ENCODE peak calls at places on chromosomes 5 and 9, in eight cellular contexts. Y, Q, B, G, C, N, R and W are unnamed samples.

GRCh38 chr5:65809817-65810531 is 88.0 kb downstream of the NLN start:
- DNase-seq in Y (no peak), Q (no peak), N (peak), B (no peak), C (peak), R (no peak), G (peak), W (peak)

GRCh38 chr5:28269978-28270377 is 1231.6 kb upstream of the CDH9 start:
- DNase-seq in Q (no peak), R (no peak), Y (no peak), N (no peak), C (no peak), B (no peak), G (no peak), W (no peak)

GRCh38 chr9:75471549-75472114 is 383.3 kb downstream of the OSTF1 start:
- DNase-seq in G (no peak), R (no peak), N (no peak), Q (no peak), C (no peak), B (no peak), Y (no peak), W (no peak)

GRCh38 chr5:175654807-175655206 is 3.1 kb upstream of the HRH2 start:
- DNase-seq in Y (no peak), G (no peak), B (no peak), Q (no peak), N (no peak), C (no peak), R (no peak), W (no peak)

GRCh38 chr9:16705121-16705604 is 165.3 kb downstream of the BNC2 start:
- DNase-seq in N (peak), R (peak), C (peak), Y (peak), G (peak), Q (no peak), B (peak), W (peak)

GRCh38 chr9:23686257-23686656 is 139.8 kb downstream of the ELAVL2 start:
- DNase-seq in N (no peak), B (no peak), G (no peak), R (no peak), Y (no peak), Q (no peak), C (no peak), W (no peak)

GRCh38 chr5:27814211-27814610 is 775.8 kb upstream of the CDH9 start:
- DNase-seq in Y (no peak), B (no peak), Q (no peak), C (no peak), G (no peak), R (no peak), N (no peak), W (no peak)

GRCh38 chr9:126481862-126482261 is 131.9 kb upstream of the LMX1B start:
- DNase-seq in C (no peak), N (no peak), B (no peak), Y (no peak), G (no peak), Q (no peak), R (no peak), W (no peak)

GRCh38 chr5:158560170-158560569 is 539.5 kb downstream of the EBF1 start:
- DNase-seq in N (no peak), G (no peak), C (no peak), R (no peak), Q (peak), Y (no peak), B (peak), W (peak)

GRCh38 chr5:10761842-10762165 is 770 bp upstream of the DAP start:
- DNase-seq in N (no peak), B (no peak), Q (no peak), C (no peak), Y (no peak), G (no peak), R (no peak), W (no peak)

GRCh38 chr5:10760033-10760975 is 730 bp downstream of the DAP start:
- DNase-seq in Q (peak), B (no peak), G (no peak), R (peak), C (peak), N (no peak), Y (no peak), W (peak)

GRCh38 chr5:10760976-10761841 is at the start of gene DAP:
- DNase-seq in Q (peak), C (peak), Y (peak), G (peak), N (peak), R (peak), B (peak), W (peak)

GRCh38 chr5:10762776-10763500 is 1.9 kb upstream of the DAP start:
- DNase-seq in Y (no peak), N (no peak), G (no peak), Q (no peak), C (no peak), R (no peak), B (no peak), W (no peak)

DNA sequence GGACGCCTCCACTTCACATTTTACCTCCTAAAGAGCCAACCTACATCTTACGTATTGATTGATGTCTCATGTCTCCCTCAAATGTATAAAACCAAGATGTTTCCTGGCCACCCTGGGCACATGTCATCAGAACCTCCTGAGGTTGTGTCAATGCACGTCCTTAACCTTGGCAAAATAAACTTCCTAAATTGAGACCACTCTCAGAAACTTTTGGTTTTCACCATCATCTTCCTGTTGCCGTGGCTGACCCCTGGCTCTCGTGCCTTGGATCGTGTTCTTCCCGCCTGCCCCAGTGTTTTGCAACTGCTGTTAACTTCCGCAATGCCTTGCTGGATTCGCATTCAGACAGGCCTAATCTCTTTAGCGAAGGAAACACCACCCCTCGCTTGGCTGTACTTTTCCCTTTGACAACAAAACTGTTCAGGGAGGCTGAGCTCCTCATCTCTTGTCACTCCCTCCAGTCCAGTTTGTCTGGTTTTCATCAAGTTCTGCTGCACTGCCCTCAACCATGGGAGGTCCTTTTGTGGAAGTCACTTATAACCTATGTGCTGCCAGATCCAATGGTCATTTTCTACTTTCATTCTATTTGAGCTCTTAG is 1.2 kb upstream of the DAP start:
- DNase-seq in Y (no peak), B (no peak), R (peak), C (peak), N (no peak), G (no peak), Q (no peak), W (peak)
- TF ChIP-seq EP300 in Y (no peak), B (no peak), R (no peak), C (no peak), N (no peak), G (no peak), Q (no peak), W (no peak)

DNA sequence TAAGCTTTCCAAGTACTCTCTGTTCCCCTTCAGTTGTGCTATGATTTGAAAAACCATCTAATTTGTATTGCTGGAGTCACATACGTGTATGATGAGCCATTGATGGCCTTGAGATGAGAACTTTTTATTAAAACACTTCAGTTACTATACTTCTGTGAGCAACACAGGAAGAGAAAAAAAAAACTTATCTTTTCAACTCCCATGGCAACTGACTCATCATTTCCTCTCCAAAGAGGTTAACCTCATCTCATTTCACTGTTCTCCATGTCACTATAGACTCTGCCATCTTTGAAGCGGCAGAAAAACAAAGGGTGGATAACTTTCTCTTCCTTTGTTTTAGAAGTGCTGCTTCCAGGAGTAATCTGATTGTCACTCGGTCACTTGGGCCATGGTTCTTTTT is 104.3 kb upstream of the PCSK1 start:
- DNase-seq in Y (no peak), R (no peak), C (no peak), G (no peak), Q (no peak), B (no peak), N (no peak), W (no peak)
- H3K4me3 ChIP-seq in Y (no peak), R (no peak), C (no peak), G (no peak), Q (no peak), B (no peak), N (no peak), W (no peak)

DNA sequence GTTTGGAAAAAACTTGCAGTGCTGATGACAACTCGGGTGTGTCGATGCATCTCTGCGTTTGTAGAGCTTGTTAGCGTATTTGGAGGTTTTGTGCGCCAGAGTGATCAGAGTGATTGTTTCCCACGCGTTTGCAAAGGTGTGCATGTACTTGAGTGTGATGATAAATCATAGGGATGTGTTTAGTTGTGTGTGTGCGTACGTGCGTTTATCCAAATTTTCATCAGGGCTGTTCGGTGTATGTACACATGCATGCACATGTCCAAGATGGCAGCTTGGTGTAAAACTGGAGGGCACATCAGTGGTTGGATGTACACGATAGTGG is 248 bp upstream of the C1QTNF2 start:
- DNase-seq in N (no peak), R (no peak), G (no peak), Y (no peak), Q (no peak), B (no peak), C (no peak), W (no peak)
- TF ChIP-seq CTCF in N (no peak), R (no peak), G (no peak), Y (no peak), Q (no peak), B (no peak), C (no peak), W (no peak)

GRCh38 chr9:95272830-95273229 is 44.7 kb downstream of the FANCC start:
- DNase-seq in G (no peak), C (no peak), Q (no peak), R (no peak), B (no peak), N (no peak), Y (no peak), W (no peak)

GRCh38 chr9:95276395-95276954 is 41.0 kb downstream of the FANCC start:
- DNase-seq in C (no peak), B (no peak), N (no peak), G (no peak), Q (no peak), Y (no peak), R (no peak), W (no peak)

GRCh38 chr9:95280745-95281144 is 36.8 kb downstream of the FANCC start:
- DNase-seq in C (no peak), Q (no peak), R (no peak), G (no peak), Y (no peak), N (no peak), B (no peak), W (no peak)

GRCh38 chr9:95273369-95274051 is 44.0 kb downstream of the FANCC start:
- DNase-seq in R (no peak), B (no peak), N (no peak), Y (no peak), C (no peak), G (no peak), Q (no peak), W (no peak)

GRCh38 chr9:95277509-95277908 is 40.0 kb downstream of the FANCC start:
- DNase-seq in Y (no peak), B (no peak), G (no peak), R (no peak), N (no peak), C (no peak), Q (no peak), W (no peak)
- TF ChIP-seq EP300 in Y (no peak), B (no peak), G (no peak), R (no peak), N (no peak), C (no peak), Q (no peak), W (no peak)

DNA sequence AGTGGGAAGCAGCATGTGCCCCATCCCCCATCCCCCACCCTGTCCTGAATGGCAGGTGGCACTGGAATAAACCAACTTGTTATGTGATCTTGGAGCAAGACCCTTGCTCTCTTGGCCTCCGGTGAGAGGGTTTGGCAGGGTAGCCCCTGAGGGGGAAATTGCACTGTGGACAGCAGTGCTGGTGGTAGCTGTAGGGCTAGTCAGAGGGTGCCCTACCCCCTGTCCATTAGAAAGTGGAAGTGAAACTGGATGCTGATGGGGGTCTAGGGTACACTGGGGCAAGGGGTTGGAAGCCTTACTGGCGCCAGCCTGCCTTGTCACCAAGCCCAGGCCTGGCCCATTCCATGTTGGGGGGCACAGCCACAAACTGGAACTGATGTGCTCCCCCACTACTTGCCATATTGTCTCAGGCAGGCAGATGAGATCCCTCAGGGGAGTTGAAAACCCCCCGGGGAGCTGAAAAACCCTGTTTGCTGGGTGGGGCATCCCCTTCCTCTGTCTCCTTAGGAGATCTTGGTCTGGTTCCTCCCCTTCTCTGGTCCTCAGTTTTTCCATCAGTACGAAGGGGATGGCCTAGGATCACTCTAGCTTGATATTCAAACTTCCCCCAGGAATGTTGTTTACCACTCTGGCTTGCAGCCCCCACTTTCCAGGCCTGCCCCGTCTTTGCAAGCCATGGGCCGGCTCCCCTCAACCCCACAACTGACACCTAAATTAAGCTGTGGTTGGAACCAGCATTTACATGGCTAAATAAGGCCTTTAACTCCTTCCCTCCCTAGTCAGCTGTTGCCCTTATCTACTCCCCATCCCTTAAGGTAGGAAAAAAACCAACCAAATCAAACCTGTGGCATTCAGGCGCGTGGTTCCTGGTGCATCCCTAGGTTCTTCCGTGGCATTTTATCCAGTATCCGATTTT is 14.4 kb upstream of the SYNPO start:
- DNase-seq in Q (no peak), R (no peak), G (peak), Y (no peak), N (no peak), B (no peak), C (no peak), W (no peak)
- H3K4me3 ChIP-seq in Q (no peak), R (peak), G (peak), Y (no peak), N (peak), B (peak), C (peak), W (peak)

DNA sequence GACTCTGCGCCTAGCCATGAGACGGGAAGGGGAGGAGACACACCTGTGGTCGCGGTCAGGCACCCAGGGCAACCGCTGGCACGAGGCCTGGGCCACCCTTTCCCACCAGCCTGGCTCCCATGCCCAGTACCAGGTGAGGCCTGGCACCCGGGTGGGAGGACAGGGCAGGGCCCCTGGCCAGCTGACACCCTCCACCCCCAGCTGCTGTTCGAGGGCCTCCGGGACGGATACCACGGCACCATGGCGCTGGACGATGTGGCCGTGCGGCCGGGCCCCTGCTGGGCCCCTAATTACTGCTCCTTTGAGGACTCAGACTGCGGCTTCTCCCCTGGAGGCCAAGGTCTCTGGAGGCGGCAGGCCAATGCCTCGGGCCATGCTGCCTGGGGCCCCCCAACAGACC is 5.0 kb downstream of the MAMDC4 start:
- DNase-seq in R (no peak), B (no peak), G (peak), N (no peak), Q (no peak), Y (peak), C (peak), W (peak)
- TF ChIP-seq CTCF in R (no peak), B (no peak), G (no peak), N (no peak), Q (no peak), Y (no peak), C (no peak), W (no peak)

GRCh38 chr9:131621551-131622321 is 76.4 kb downstream of the PRRT1B start:
- DNase-seq in C (peak), Q (no peak), B (no peak), N (no peak), R (peak), G (no peak), Y (no peak), W (no peak)
- TF ChIP-seq EP300 in C (no peak), Q (no peak), B (no peak), N (no peak), R (no peak), G (no peak), Y (no peak), W (no peak)

GRCh38 chr9:85742630-85742928 is 825 bp upstream of the AGTPBP1 start:
- DNase-seq in Y (no peak), N (no peak), R (no peak), B (no peak), G (no peak), C (no peak), Q (no peak), W (no peak)

GRCh38 chr9:85745203-85745602 is 3.4 kb upstream of the AGTPBP1 start:
- DNase-seq in Q (no peak), R (no peak), B (no peak), G (no peak), C (no peak), N (no peak), Y (no peak), W (no peak)

GRCh38 chr9:85744481-85744880 is 2.7 kb upstream of the AGTPBP1 start:
- DNase-seq in R (no peak), B (no peak), G (no peak), C (no peak), Q (no peak), N (no peak), Y (no peak), W (no peak)

GRCh38 chr9:85741875-85742629 is at the start of gene AGTPBP1:
- DNase-seq in N (peak), Q (peak), Y (peak), R (peak), C (peak), G (peak), B (peak), W (peak)

GRCh38 chr9:85743290-85744128 is 1.8 kb upstream of the AGTPBP1 start:
- DNase-seq in N (peak), C (peak), Y (no peak), B (no peak), G (no peak), R (peak), Q (peak), W (peak)
- H3K4me3 ChIP-seq in N (no peak), C (no peak), Y (no peak), B (no peak), G (no peak), R (no peak), Q (peak), W (no peak)